ENCODE peak calls at places on chromosomes 7 and 10, in nine cellular contexts. M is psoas muscle, C is IMR-90, Z is gastrocnemius medialis, U is HFFc6, X is astrocyte of the spinal cord, O is GM12878, D is BJ, P is osteocyte. L is an unnamed sample.

GRCh38 chr7:132755538-132756481 is 179.5 kb upstream of the PLXNA4 start:
- DNase-seq in M (no peak), X (peak), U (no peak), C (no peak), P (peak), D (no peak), O (no peak), Z (no peak), L (no peak)

GRCh38 chr7:7693881-7694280 is 24.5 kb downstream of the RPA3 start:
- DNase-seq in C (peak), U (peak), Z (no peak), X (peak), D (no peak), M (no peak), P (no peak), O (no peak), L (peak)

GRCh38 chr7:25894002-25894901 is 257.7 kb upstream of the NFE2L3 start:
- DNase-seq in C (no peak), D (no peak), X (no peak), Z (peak), P (no peak), M (peak), O (peak), U (no peak), L (no peak)

GRCh38 chr7:26958834-26959233 is 94.4 kb upstream of the SKAP2 start:
- DNase-seq in U (peak), P (no peak), D (peak), X (peak), Z (no peak), O (no peak), C (peak), M (no peak), L (no peak)

GRCh38 chr10:83606275-83606674 is 533.0 kb upstream of the GHITM start:
- DNase-seq in Z (no peak), M (no peak), C (no peak), D (no peak), P (no peak), X (peak), U (no peak), O (no peak), L (no peak)

GRCh38 chr7:138538518-138538917 is 78.5 kb downstream of the TRIM24 start:
- DNase-seq in M (no peak), D (no peak), U (peak), C (peak), Z (no peak), O (no peak), X (peak), P (no peak), L (no peak)

GRCh38 chr7:149753370-149754233 is 19.8 kb downstream of the ZNF467 start:
- DNase-seq in O (no peak), P (no peak), Z (no peak), U (no peak), C (peak), X (peak), M (no peak), D (no peak), L (no peak)

GRCh38 chr7:55174856-55175255 is 156.0 kb downstream of the EGFR start:
- DNase-seq in M (no peak), O (no peak), X (no peak), D (no peak), U (no peak), C (no peak), P (peak), Z (peak), L (no peak)

GRCh38 chr7:130904031-130904757 is 170.2 kb upstream of the KLF14 start:
- DNase-seq in M (peak), C (peak), O (no peak), D (peak), X (peak), P (no peak), Z (peak), U (peak), L (peak)

GRCh38 chr7:110076194-110076593 is 1014.7 kb upstream of the LRRN3 start:
- DNase-seq in C (no peak), O (no peak), X (no peak), M (no peak), D (no peak), Z (no peak), U (no peak), P (no peak), L (no peak)

GRCh38 chr7:159102681-159103381 is 41.8 kb downstream of the VIPR2 start:
- DNase-seq in D (no peak), M (peak), C (no peak), P (no peak), U (no peak), Z (no peak), X (no peak), O (no peak), L (no peak)

GRCh38 chr10:79422178-79422892 is 23.1 kb downstream of the ZCCHC24 start:
- DNase-seq in D (peak), X (peak), C (peak), U (peak), Z (peak), P (peak), O (no peak), M (peak), L (peak)

GRCh38 chr10:84140036-84140379 is 699 bp downstream of the GHITM start:
- DNase-seq in U (peak), P (no peak), O (no peak), C (peak), Z (peak), X (peak), D (no peak), M (peak), L (no peak)

GRCh38 chr7:155456772-155457543 is 971 bp upstream of the EN2 start:
- DNase-seq in U (no peak), M (peak), X (peak), P (peak), C (peak), D (no peak), O (no peak), Z (peak), L (no peak)

GRCh38 chr7:137992042-137992737 is 9.7 kb downstream of the CREB3L2 start:
- DNase-seq in P (no peak), O (no peak), Z (no peak), X (peak), C (peak), U (peak), M (no peak), D (no peak), L (no peak)

GRCh38 chr7:142832452-142832851 is 22.4 kb upstream of the EPHB6 start:
- DNase-seq in M (no peak), O (no peak), X (no peak), P (no peak), D (no peak), Z (no peak), U (no peak), C (no peak), L (no peak)

GRCh38 chr7:51374936-51375335 is 58.3 kb upstream of the COBL start:
- DNase-seq in D (no peak), O (no peak), M (no peak), Z (no peak), U (no peak), C (no peak), X (no peak), P (no peak), L (no peak)

GRCh38 chr10:92187101-92187500 is 103.8 kb downstream of the CPEB3 start:
- DNase-seq in M (no peak), D (no peak), C (no peak), X (no peak), U (no peak), P (no peak), O (no peak), Z (no peak), L (no peak)

GRCh38 chr7:30278849-30279505 is 5.4 kb upstream of the ZNRF2 start:
- DNase-seq in M (no peak), Z (no peak), D (no peak), O (no peak), U (no peak), X (no peak), P (no peak), C (no peak), L (no peak)

GRCh38 chr10:60818134-60818770 is 40.0 kb downstream of the CDK1 start:
- DNase-seq in U (peak), M (no peak), C (peak), P (no peak), O (no peak), Z (no peak), D (peak), X (peak), L (peak)

GRCh38 chr10:97714401-97715258 is 1.1 kb downstream of the MARVELD1 start:
- DNase-seq in X (peak), C (peak), D (no peak), M (peak), Z (peak), O (no peak), U (peak), P (peak), L (no peak)
- TF ChIP-seq CTCF in X (no peak), C (no peak), D (no peak), M (no peak), Z (no peak), O (no peak), U (peak), P (no peak), L (no peak)

GRCh38 chr10:23157691-23158369 is 34.3 kb upstream of the PTF1A start:
- DNase-seq in D (no peak), X (peak), P (no peak), C (peak), U (peak), M (no peak), O (no peak), Z (no peak), L (no peak)
- TF ChIP-seq CTCF in D (no peak), X (peak), P (no peak), C (peak), U (no peak), M (no peak), O (no peak), Z (no peak), L (peak)

GRCh38 chr7:2810682-2811471 is 33.2 kb downstream of the GNA12 start:
- DNase-seq in M (no peak), P (no peak), Z (no peak), D (no peak), C (no peak), U (no peak), X (no peak), O (no peak), L (no peak)
- TF ChIP-seq CTCF in M (no peak), P (no peak), Z (no peak), D (no peak), C (no peak), U (no peak), X (no peak), O (no peak), L (no peak)

DNA sequence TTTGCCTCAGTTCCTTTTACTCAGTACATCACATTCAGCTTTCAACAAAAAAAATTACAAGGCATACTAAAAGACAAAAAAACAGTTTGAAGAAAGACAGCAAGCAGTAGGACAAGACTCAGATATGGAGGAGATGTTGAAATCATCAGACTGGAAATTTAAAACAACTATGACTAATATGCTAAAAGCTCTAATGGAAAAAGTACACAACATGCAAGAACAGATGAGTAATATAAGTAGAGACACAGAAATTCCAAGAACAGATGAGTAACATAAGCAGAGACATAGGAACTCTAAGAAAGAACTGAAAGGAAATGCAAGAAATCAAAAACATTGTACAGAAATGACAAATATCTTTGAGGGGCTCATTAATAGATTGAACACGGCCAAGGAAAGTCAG is 402.6 kb downstream of the NEBL start:
- DNase-seq in X (peak), D (no peak), C (no peak), U (no peak), P (no peak), Z (no peak), O (no peak), M (no peak), L (no peak)
- TF ChIP-seq CTCF in X (no peak), D (no peak), C (no peak), U (no peak), P (no peak), Z (no peak), O (no peak), M (no peak), L (no peak)

GRCh38 chr7:129825005-129825553 is 127.7 kb downstream of the UBE2H start:
- DNase-seq in U (peak), X (peak), C (no peak), D (no peak), O (no peak), P (peak), M (peak), Z (peak), L (no peak)
- TF ChIP-seq CTCF in U (no peak), X (peak), C (peak), D (peak), O (no peak), P (peak), M (no peak), Z (no peak), L (peak)